ENCODE peak calls at places on chromosome 1, in eight cellular contexts. J is stimulated activated CD4-positive, alpha-beta T cell treated with anti-CD3 and anti-CD28 coated beads, TNF-alpha, amount 100 ng/mL, for 24 hours; P is D341Med; Z is osteoblast; K is amniotic stem cell; E is T-helper 2 cell; R is stimulated activated CD8-positive, alpha-beta memory T cell treated with anti-CD3 and anti-CD28 coated beads, Interleukin-4, amount 100 ng/mL, for 4 hours; H is fibroblast of the aortic adventitia. U is an unnamed sample.

GRCh38 chr1:147603986-147604385 is 62.7 kb downstream of the BCL9 start:
- DNase-seq in H (no peak), P (no peak), J (no peak), Z (no peak), K (no peak), R (no peak), E (no peak), U (no peak)

GRCh38 chr1:28136636-28137613 is 39.6 kb downstream of the PTAFR start:
- DNase-seq in Z (no peak), K (no peak), J (no peak), P (no peak), H (peak), R (no peak), E (no peak), U (no peak)

GRCh38 chr1:182002570-182002969 is 58.9 kb downstream of the ZNF648 start:
- DNase-seq in E (no peak), Z (no peak), R (no peak), J (no peak), K (no peak), H (no peak), P (no peak), U (no peak)

GRCh38 chr1:118927421-118927820 is 60.7 kb downstream of the TBX15 start:
- DNase-seq in Z (no peak), H (no peak), P (no peak), J (no peak), R (no peak), E (no peak), K (no peak), U (no peak)

GRCh38 chr1:54945393-54945936 is 35.0 kb upstream of the TMEM61 start:
- DNase-seq in K (no peak), J (no peak), Z (no peak), R (no peak), H (no peak), E (no peak), P (no peak), U (no peak)

GRCh38 chr1:46940307-46940706 is 969 bp downstream of the CYP4A11 start:
- DNase-seq in Z (no peak), R (no peak), P (no peak), K (no peak), E (no peak), J (no peak), H (no peak), U (no peak)

GRCh38 chr1:39671793-39672550 is at the start of gene NT5C1A:
- DNase-seq in H (no peak), J (no peak), K (no peak), P (peak), E (no peak), R (no peak), Z (peak), U (no peak)

GRCh38 chr1:201409440-201409839 is 10.3 kb upstream of the LAD1 start:
- DNase-seq in P (no peak), E (no peak), H (no peak), J (no peak), R (no peak), K (no peak), Z (peak), U (no peak)

GRCh38 chr1:243924188-243924587 is 74.1 kb upstream of the AKT3 start:
- DNase-seq in J (no peak), R (no peak), K (no peak), Z (no peak), P (no peak), H (peak), E (no peak), U (no peak)

GRCh38 chr1:10874351-10874750 is 77.9 kb upstream of the CASZ1 start:
- DNase-seq in E (no peak), Z (peak), R (no peak), K (no peak), H (no peak), P (peak), J (no peak), U (no peak)

GRCh38 chr1:7642781-7643180 is 128.3 kb upstream of the VAMP3 start:
- DNase-seq in E (no peak), H (no peak), K (no peak), R (no peak), P (no peak), Z (no peak), J (no peak), U (no peak)

GRCh38 chr1:18020021-18020817 is 87.4 kb upstream of the IGSF21 start:
- DNase-seq in E (no peak), Z (no peak), H (no peak), P (no peak), J (no peak), R (no peak), K (no peak), U (no peak)

GRCh38 chr1:55052221-55053142 is 13.1 kb downstream of the PCSK9 start:
- DNase-seq in R (no peak), J (no peak), K (no peak), E (no peak), P (no peak), Z (peak), H (no peak), U (no peak)

GRCh38 chr1:147052143-147052542 is 114.0 kb downstream of the NBPF12 start:
- DNase-seq in R (no peak), P (no peak), Z (no peak), H (no peak), K (no peak), J (no peak), E (no peak), U (no peak)

GRCh38 chr1:2356911-2357845 is 34.2 kb downstream of the MORN1 start:
- DNase-seq in J (no peak), H (no peak), R (no peak), E (no peak), P (no peak), K (no peak), Z (peak), U (no peak)

GRCh38 chr1:7267493-7267892 is 482.2 kb downstream of the CAMTA1 start:
- DNase-seq in R (no peak), E (no peak), K (no peak), H (peak), P (no peak), J (no peak), Z (no peak), U (peak)

U was measured in skeletal muscle cell.